ENCODE peak calls at places on chromosome 1, in six cellular contexts. T is HEK293T; N is stimulated activated naive CD4-positive, alpha-beta T cell; Z is substantia nigra; F is GM23338; L is GM04504. P is an unnamed sample.

GRCh38 chr1:39977202-39977601 is 22.3 kb downstream of the MFSD2A start:
- DNase-seq in T (no peak), N (no peak), Z (no peak), F (no peak), L (no peak), P (no peak)

GRCh38 chr1:27491748-27492700 is 2.1 kb upstream of the WASF2 start:
- DNase-seq in T (no peak), N (no peak), Z (peak), F (no peak), L (no peak), P (peak)

GRCh38 chr1:205547932-205548827 is 43.7 kb downstream of the CDK18 start:
- DNase-seq in T (no peak), N (no peak), Z (no peak), F (no peak), L (no peak), P (no peak)

GRCh38 chr1:31394628-31395193 is 18.3 kb upstream of the SERINC2 start:
- DNase-seq in T (peak), N (peak), Z (peak), F (peak), L (peak), P (peak)

GRCh38 chr1:111142358-111142975 is 2.4 kb downstream of the CEPT1 start:
- DNase-seq in T (no peak), N (no peak), Z (no peak), F (peak), L (no peak), P (no peak)

GRCh38 chr1:78340006-78340405 is 150.8 kb upstream of the PTGFR start:
- DNase-seq in T (no peak), N (no peak), Z (no peak), F (no peak), L (peak), P (no peak)

GRCh38 chr1:109816975-109817535 is 53.3 kb upstream of the EPS8L3 start:
- DNase-seq in T (no peak), N (no peak), Z (no peak), F (no peak), L (no peak), P (no peak)

GRCh38 chr1:1196431-1197187 is 9.8 kb downstream of the TNFRSF18 start:
- DNase-seq in T (no peak), N (no peak), Z (no peak), F (peak), L (no peak), P (no peak)

GRCh38 chr1:160567858-160568682 is 11.2 kb downstream of the CD84 start:
- DNase-seq in T (no peak), N (peak), Z (no peak), F (no peak), L (no peak), P (no peak)

GRCh38 chr1:56073614-56074356 is 505.6 kb downstream of the PLPP3 start:
- DNase-seq in T (no peak), N (no peak), Z (no peak), F (no peak), L (peak), P (no peak)

GRCh38 chr1:25699501-25700089 is 83.0 kb downstream of the MAN1C1 start:
- DNase-seq in T (no peak), N (no peak), Z (no peak), F (no peak), L (no peak), P (no peak)

GRCh38 chr1:15837931-15838330 is 9.6 kb upstream of the SPEN start:
- DNase-seq in T (no peak), N (no peak), Z (no peak), F (no peak), L (no peak), P (no peak)

GRCh38 chr1:180542113-180542512 is 16.7 kb upstream of the OVAAL start:
- DNase-seq in T (no peak), N (no peak), Z (no peak), F (peak), L (no peak), P (no peak)

GRCh38 chr1:181185461-181185860 is 97.0 kb downstream of the IER5 start:
- DNase-seq in T (no peak), N (no peak), Z (no peak), F (no peak), L (no peak), P (no peak)

GRCh38 chr1:230809205-230809990 is 58.9 kb downstream of the C1orf198 start:
- DNase-seq in T (no peak), N (no peak), Z (no peak), F (no peak), L (no peak), P (peak)

GRCh38 chr1:243233908-243234307 is 21.2 kb downstream of the CEP170 start:
- DNase-seq in T (no peak), N (no peak), Z (no peak), F (no peak), L (peak), P (no peak)

GRCh38 chr1:2534775-2535387 is 4.8 kb upstream of the HES5 start:
- DNase-seq in T (no peak), N (no peak), Z (no peak), F (peak), L (no peak), P (no peak)

GRCh38 chr1:91712981-91713841 is 172.7 kb downstream of the TGFBR3 start:
- DNase-seq in T (no peak), N (no peak), Z (no peak), F (peak), L (no peak), P (no peak)

GRCh38 chr1:59354754-59355337 is 58.0 kb downstream of the FGGY start:
- DNase-seq in T (no peak), N (no peak), Z (no peak), F (no peak), L (no peak), P (no peak)

GRCh38 chr1:164765557-164765956 is 206.6 kb downstream of the PBX1 start:
- DNase-seq in T (no peak), N (no peak), Z (no peak), F (no peak), L (peak), P (no peak)

GRCh38 chr1:102742426-102742825 is 365.9 kb downstream of the COL11A1 start:
- DNase-seq in T (no peak), N (no peak), Z (no peak), F (no peak), L (no peak), P (no peak)

GRCh38 chr1:213297021-213297420 is 246.0 kb downstream of the RPS6KC1 start:
- DNase-seq in T (no peak), N (no peak), Z (no peak), F (no peak), L (no peak), P (no peak)

GRCh38 chr1:220044683-220045355 is 1.5 kb downstream of the EPRS1 start:
- DNase-seq in T (no peak), N (no peak), Z (no peak), F (no peak), L (no peak), P (no peak)

GRCh38 chr1:42178249-42178648 is 13.7 kb upstream of the GUCA2A start:
- DNase-seq in T (no peak), N (no peak), Z (no peak), F (no peak), L (no peak), P (no peak)

GRCh38 chr1:199691540-199691939 is 336.0 kb upstream of the NR5A2 start:
- DNase-seq in T (peak), N (no peak), Z (no peak), F (peak), L (peak), P (no peak)

GRCh38 chr1:39272791-39273071 is 68.2 kb downstream of the MACF1 start:
- DNase-seq in T (no peak), N (no peak), Z (no peak), F (no peak), L (no peak), P (no peak)

GRCh38 chr1:34907487-34908090 is 21.9 kb downstream of the DLGAP3 start:
- DNase-seq in T (no peak), N (no peak), Z (no peak), F (peak), L (no peak), P (no peak)